ENCODE peak calls at places on chromosomes 3 and 15, in seven cellular contexts. One of them, this sample, is unnamed.

GRCh38 chr3:62703423-62704167 is 171.6 kb downstream of the CADPS start:
- DNase-seq in psoas muscle: no peak
- DNase-seq in fibroblast of mammary gland: no peak
- DNase-seq in left ventricle myocardium inferior: no peak
- DNase-seq in stomach: no peak
- DNase-seq in astrocyte of the cerebellum: no peak
- DNase-seq in fibroblast of lung: no peak
- DNase-seq in this sample: no peak

GRCh38 chr3:11661827-11662226 is 18.1 kb upstream of the VGLL4 start:
- DNase-seq in psoas muscle: no peak
- DNase-seq in fibroblast of mammary gland: peak
- DNase-seq in left ventricle myocardium inferior: no peak
- DNase-seq in stomach: no peak
- DNase-seq in astrocyte of the cerebellum: no peak
- DNase-seq in fibroblast of lung: peak
- DNase-seq in this sample: peak

GRCh38 chr15:81184188-81184587 is 12.5 kb upstream of the IL16 start:
- DNase-seq in psoas muscle: peak
- DNase-seq in fibroblast of mammary gland: peak
- DNase-seq in left ventricle myocardium inferior: no peak
- DNase-seq in stomach: no peak
- DNase-seq in astrocyte of the cerebellum: no peak
- DNase-seq in fibroblast of lung: peak
- DNase-seq in this sample: no peak

GRCh38 chr15:75620776-75621536 is 4.6 kb downstream of the SNUPN start:
- DNase-seq in psoas muscle: peak
- DNase-seq in fibroblast of mammary gland: peak
- DNase-seq in left ventricle myocardium inferior: peak
- DNase-seq in stomach: peak
- DNase-seq in astrocyte of the cerebellum: peak
- DNase-seq in fibroblast of lung: peak
- DNase-seq in this sample: peak

GRCh38 chr3:156474560-156475389 is 80.1 kb downstream of the SSR3 start:
- DNase-seq in psoas muscle: no peak
- DNase-seq in fibroblast of mammary gland: no peak
- DNase-seq in left ventricle myocardium inferior: no peak
- DNase-seq in stomach: no peak
- DNase-seq in astrocyte of the cerebellum: no peak
- DNase-seq in fibroblast of lung: peak
- DNase-seq in this sample: no peak

GRCh38 chr3:129118745-129119144 is 2.9 kb downstream of the RAB43 start:
- DNase-seq in psoas muscle: no peak
- DNase-seq in fibroblast of mammary gland: no peak
- DNase-seq in left ventricle myocardium inferior: no peak
- DNase-seq in stomach: no peak
- DNase-seq in astrocyte of the cerebellum: no peak
- DNase-seq in fibroblast of lung: no peak
- DNase-seq in this sample: no peak

GRCh38 chr3:115927210-115927609 is 303.9 kb downstream of the GAP43 start:
- DNase-seq in psoas muscle: no peak
- DNase-seq in fibroblast of mammary gland: no peak
- DNase-seq in left ventricle myocardium inferior: no peak
- DNase-seq in stomach: no peak
- DNase-seq in astrocyte of the cerebellum: no peak
- DNase-seq in fibroblast of lung: no peak
- DNase-seq in this sample: no peak

GRCh38 chr3:194740859-194741486 is 55.3 kb downstream of the FAM43A start:
- DNase-seq in psoas muscle: no peak
- DNase-seq in fibroblast of mammary gland: peak
- DNase-seq in left ventricle myocardium inferior: no peak
- DNase-seq in stomach: no peak
- DNase-seq in astrocyte of the cerebellum: peak
- DNase-seq in fibroblast of lung: peak
- DNase-seq in this sample: peak

GRCh38 chr3:53027254-53027844 is 18.5 kb downstream of the SFMBT1 start:
- DNase-seq in psoas muscle: no peak
- DNase-seq in fibroblast of mammary gland: no peak
- DNase-seq in left ventricle myocardium inferior: no peak
- DNase-seq in stomach: no peak
- DNase-seq in astrocyte of the cerebellum: no peak
- DNase-seq in fibroblast of lung: no peak
- DNase-seq in this sample: no peak

GRCh38 chr15:81280086-81280485 is 43.9 kb downstream of the STARD5 start:
- DNase-seq in psoas muscle: no peak
- DNase-seq in fibroblast of mammary gland: no peak
- DNase-seq in left ventricle myocardium inferior: no peak
- DNase-seq in stomach: no peak
- DNase-seq in astrocyte of the cerebellum: no peak
- DNase-seq in fibroblast of lung: no peak
- DNase-seq in this sample: no peak

GRCh38 chr15:80849308-80849707 is 70.1 kb downstream of the CEMIP start:
- DNase-seq in psoas muscle: peak
- DNase-seq in fibroblast of mammary gland: peak
- DNase-seq in left ventricle myocardium inferior: no peak
- DNase-seq in stomach: peak
- DNase-seq in astrocyte of the cerebellum: peak
- DNase-seq in fibroblast of lung: peak
- DNase-seq in this sample: peak

GRCh38 chr15:96851613-96852012 is 521.1 kb downstream of the NR2F2 start:
- DNase-seq in psoas muscle: no peak
- DNase-seq in fibroblast of mammary gland: peak
- DNase-seq in left ventricle myocardium inferior: no peak
- DNase-seq in stomach: no peak
- DNase-seq in astrocyte of the cerebellum: peak
- DNase-seq in fibroblast of lung: peak
- DNase-seq in this sample: peak

GRCh38 chr3:194051554-194052175 is 84.3 kb upstream of the HES1 start:
- DNase-seq in psoas muscle: no peak
- DNase-seq in fibroblast of mammary gland: no peak
- DNase-seq in left ventricle myocardium inferior: no peak
- DNase-seq in stomach: no peak
- DNase-seq in astrocyte of the cerebellum: no peak
- DNase-seq in fibroblast of lung: no peak
- DNase-seq in this sample: no peak

GRCh38 chr3:13095408-13095861 is 22.2 kb upstream of the IQSEC1 start:
- DNase-seq in psoas muscle: no peak
- DNase-seq in fibroblast of mammary gland: no peak
- DNase-seq in left ventricle myocardium inferior: no peak
- DNase-seq in stomach: no peak
- DNase-seq in astrocyte of the cerebellum: no peak
- DNase-seq in fibroblast of lung: no peak
- DNase-seq in this sample: no peak

GRCh38 chr3:13098605-13099004 is 25.4 kb upstream of the IQSEC1 start:
- DNase-seq in psoas muscle: no peak
- DNase-seq in fibroblast of mammary gland: no peak
- DNase-seq in left ventricle myocardium inferior: no peak
- DNase-seq in stomach: no peak
- DNase-seq in astrocyte of the cerebellum: no peak
- DNase-seq in fibroblast of lung: no peak
- DNase-seq in this sample: no peak

GRCh38 chr3:13096356-13096755 is 23.1 kb upstream of the IQSEC1 start:
- DNase-seq in psoas muscle: no peak
- DNase-seq in fibroblast of mammary gland: no peak
- DNase-seq in left ventricle myocardium inferior: no peak
- DNase-seq in stomach: no peak
- DNase-seq in astrocyte of the cerebellum: no peak
- DNase-seq in fibroblast of lung: no peak
- DNase-seq in this sample: no peak

GRCh38 chr3:13099707-13100106 is 26.5 kb upstream of the IQSEC1 start:
- DNase-seq in psoas muscle: no peak
- DNase-seq in fibroblast of mammary gland: no peak
- DNase-seq in left ventricle myocardium inferior: no peak
- DNase-seq in stomach: no peak
- DNase-seq in astrocyte of the cerebellum: no peak
- DNase-seq in fibroblast of lung: no peak
- DNase-seq in this sample: no peak

DNA sequence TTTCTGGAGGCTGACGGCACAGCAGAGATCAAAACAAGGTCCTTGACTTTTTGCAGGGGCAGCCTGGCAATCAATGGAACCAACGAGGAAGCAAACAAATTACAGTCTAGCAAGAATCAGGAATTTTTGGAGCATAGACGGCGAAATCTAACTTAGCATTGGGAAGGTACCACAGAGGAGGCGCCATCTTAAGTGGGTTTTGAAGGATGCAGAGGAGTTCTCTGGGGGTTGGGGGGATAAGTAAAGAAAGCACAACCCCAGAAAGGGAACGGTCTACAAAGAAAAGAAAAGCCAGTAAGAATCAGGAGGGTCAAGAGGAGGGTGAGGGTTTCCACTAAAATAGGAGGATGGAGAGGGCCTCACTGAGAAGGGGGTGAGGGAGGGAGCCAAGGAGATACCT is 25.0 kb upstream of the IQSEC1 start:
- DNase-seq in psoas muscle: no peak
- DNase-seq in fibroblast of mammary gland: no peak
- DNase-seq in left ventricle myocardium inferior: no peak
- DNase-seq in stomach: no peak
- DNase-seq in astrocyte of the cerebellum: no peak
- DNase-seq in fibroblast of lung: no peak
- DNase-seq in this sample: no peak
- TF ChIP-seq CTCF in psoas muscle: no peak
- TF ChIP-seq CTCF in fibroblast of mammary gland: no peak
- TF ChIP-seq CTCF in left ventricle myocardium inferior: no peak
- TF ChIP-seq CTCF in stomach: no peak
- TF ChIP-seq CTCF in astrocyte of the cerebellum: no peak
- TF ChIP-seq CTCF in fibroblast of lung: no peak
- TF ChIP-seq CTCF in this sample: no peak

GRCh38 chr15:67914537-67915373 is 74.9 kb upstream of the RNU6-1 start:
- DNase-seq in psoas muscle: peak
- DNase-seq in fibroblast of mammary gland: no peak
- DNase-seq in left ventricle myocardium inferior: peak
- DNase-seq in stomach: peak
- DNase-seq in astrocyte of the cerebellum: no peak
- DNase-seq in fibroblast of lung: peak
- DNase-seq in this sample: peak
- H3K4me3 ChIP-seq in psoas muscle: no peak
- H3K4me3 ChIP-seq in fibroblast of mammary gland: no peak
- H3K4me3 ChIP-seq in left ventricle myocardium inferior: no peak
- H3K4me3 ChIP-seq in stomach: peak
- H3K4me3 ChIP-seq in astrocyte of the cerebellum: no peak
- H3K4me3 ChIP-seq in fibroblast of lung: no peak
- H3K4me3 ChIP-seq in this sample: no peak

DNA sequence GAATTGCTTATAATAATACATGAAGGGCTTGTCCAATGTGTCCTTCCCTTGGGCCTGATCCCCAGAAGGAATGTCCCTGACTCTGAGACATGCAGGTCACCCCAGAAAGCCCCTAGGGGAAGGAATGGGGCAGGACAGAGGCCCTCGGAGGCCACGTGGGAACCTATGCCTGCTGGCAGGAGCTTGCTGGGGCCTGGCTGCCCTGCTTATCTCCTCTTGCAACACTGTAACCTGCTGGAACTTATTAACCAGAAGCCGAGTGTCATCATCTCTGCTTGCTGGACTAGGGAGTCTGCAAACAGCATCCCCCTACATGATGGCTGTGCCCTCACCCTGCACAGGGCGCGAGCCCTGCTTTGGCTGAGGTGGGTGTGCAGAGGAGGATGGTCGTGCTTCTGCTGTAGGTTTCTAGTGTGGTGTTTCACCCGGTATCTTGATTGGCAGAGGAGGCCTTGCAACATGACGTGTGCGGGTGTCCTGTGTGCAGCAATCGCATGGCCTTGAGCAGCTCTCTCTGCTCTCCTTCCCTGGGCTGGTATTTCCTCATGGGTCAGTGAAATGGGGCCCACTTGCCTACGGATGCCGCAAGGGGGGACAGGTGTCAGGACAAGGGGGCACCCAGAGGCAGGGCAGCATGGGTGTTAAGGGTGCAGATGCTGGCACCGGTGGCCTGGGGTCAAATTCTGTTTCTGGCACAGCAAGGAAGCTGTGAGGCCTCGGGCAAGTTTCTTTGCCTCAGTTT is 5.0 kb downstream of the CHST13 start:
- DNase-seq in psoas muscle: no peak
- DNase-seq in fibroblast of mammary gland: peak
- DNase-seq in left ventricle myocardium inferior: peak
- DNase-seq in stomach: no peak
- DNase-seq in astrocyte of the cerebellum: no peak
- DNase-seq in fibroblast of lung: no peak
- DNase-seq in this sample: peak
- TF ChIP-seq CTCF in psoas muscle: no peak
- TF ChIP-seq CTCF in fibroblast of mammary gland: no peak
- TF ChIP-seq CTCF in left ventricle myocardium inferior: peak
- TF ChIP-seq CTCF in stomach: no peak
- TF ChIP-seq CTCF in astrocyte of the cerebellum: no peak
- TF ChIP-seq CTCF in fibroblast of lung: no peak
- TF ChIP-seq CTCF in this sample: peak

GRCh38 chr3:50266808-50267207 is 2.1 kb upstream of the SEMA3B start:
- DNase-seq in psoas muscle: no peak
- DNase-seq in fibroblast of mammary gland: no peak
- DNase-seq in left ventricle myocardium inferior: no peak
- DNase-seq in stomach: no peak
- DNase-seq in astrocyte of the cerebellum: no peak
- DNase-seq in fibroblast of lung: no peak
- DNase-seq in this sample: no peak
- H3K4me3 ChIP-seq in psoas muscle: peak
- H3K4me3 ChIP-seq in fibroblast of mammary gland: peak
- H3K4me3 ChIP-seq in left ventricle myocardium inferior: peak
- H3K4me3 ChIP-seq in stomach: peak
- H3K4me3 ChIP-seq in astrocyte of the cerebellum: peak
- H3K4me3 ChIP-seq in fibroblast of lung: peak
- H3K4me3 ChIP-seq in this sample: peak

GRCh38 chr3:72335458-72336050 is 512.7 kb downstream of the SHQ1 start:
- DNase-seq in psoas muscle: no peak
- DNase-seq in fibroblast of mammary gland: peak
- DNase-seq in left ventricle myocardium inferior: no peak
- DNase-seq in stomach: no peak
- DNase-seq in astrocyte of the cerebellum: no peak
- DNase-seq in fibroblast of lung: no peak
- DNase-seq in this sample: peak

GRCh38 chr3:72337480-72337855 is 510.8 kb downstream of the SHQ1 start:
- DNase-seq in psoas muscle: no peak
- DNase-seq in fibroblast of mammary gland: no peak
- DNase-seq in left ventricle myocardium inferior: no peak
- DNase-seq in stomach: no peak
- DNase-seq in astrocyte of the cerebellum: no peak
- DNase-seq in fibroblast of lung: no peak
- DNase-seq in this sample: no peak

GRCh38 chr3:72338082-72338941 is 509.9 kb downstream of the SHQ1 start:
- DNase-seq in psoas muscle: no peak
- DNase-seq in fibroblast of mammary gland: peak
- DNase-seq in left ventricle myocardium inferior: no peak
- DNase-seq in stomach: no peak
- DNase-seq in astrocyte of the cerebellum: no peak
- DNase-seq in fibroblast of lung: no peak
- DNase-seq in this sample: no peak

GRCh38 chr3:72336114-72336651 is 512.1 kb downstream of the SHQ1 start:
- DNase-seq in psoas muscle: no peak
- DNase-seq in fibroblast of mammary gland: no peak
- DNase-seq in left ventricle myocardium inferior: no peak
- DNase-seq in stomach: no peak
- DNase-seq in astrocyte of the cerebellum: no peak
- DNase-seq in fibroblast of lung: no peak
- DNase-seq in this sample: no peak

GRCh38 chr3:72336821-72337479 is 511.3 kb downstream of the SHQ1 start:
- DNase-seq in psoas muscle: peak
- DNase-seq in fibroblast of mammary gland: peak
- DNase-seq in left ventricle myocardium inferior: peak
- DNase-seq in stomach: peak
- DNase-seq in astrocyte of the cerebellum: no peak
- DNase-seq in fibroblast of lung: peak
- DNase-seq in this sample: peak
- TF ChIP-seq CTCF in psoas muscle: no peak
- TF ChIP-seq CTCF in fibroblast of mammary gland: no peak
- TF ChIP-seq CTCF in left ventricle myocardium inferior: no peak
- TF ChIP-seq CTCF in stomach: no peak
- TF ChIP-seq CTCF in astrocyte of the cerebellum: no peak
- TF ChIP-seq CTCF in fibroblast of lung: no peak
- TF ChIP-seq CTCF in this sample: no peak